ENCODE peak calls at places on chromosomes 16 and 17, in four cellular contexts. M is HepG2, N is WTC11, Z is K562. S is an unnamed sample.

GRCh38 chr16:15764112-15764511 is 92.7 kb downstream of the MYH11 start:
- DNase-seq in Z (no peak), M (no peak), N (no peak), S (no peak)

GRCh38 chr17:83145831-83146230 is 66.4 kb downstream of the METRNL start:
- DNase-seq in M (no peak), N (no peak), Z (no peak), S (no peak)

GRCh38 chr16:56281256-56281805 is 90.0 kb downstream of the GNAO1 start:
- DNase-seq in M (peak), N (peak), Z (peak), S (peak)

GRCh38 chr17:60545465-60546191 is 19.6 kb upstream of the APPBP2 start:
- DNase-seq in M (no peak), N (no peak), Z (no peak), S (no peak)

GRCh38 chr17:49964539-49965521 is 4.2 kb upstream of the DLX4 start:
- DNase-seq in Z (no peak), M (no peak), N (peak), S (no peak)

GRCh38 chr16:3155972-3156371 is 21.1 kb downstream of the ZNF213 start:
- DNase-seq in Z (no peak), M (no peak), N (no peak), S (no peak)

GRCh38 chr17:28788100-28788499 is 44.3 kb downstream of the TRAF4 start:
- DNase-seq in N (no peak), Z (no peak), M (peak), S (no peak)

GRCh38 chr17:66541461-66542182 is 239.2 kb downstream of the PRKCA start:
- DNase-seq in N (no peak), Z (peak), M (no peak), S (no peak)

GRCh38 chr16:73616186-73616585 is 568.3 kb upstream of the ZFHX3 start:
- DNase-seq in M (no peak), Z (peak), N (no peak), S (peak)

GRCh38 chr16:87531418-87531817 is 38.6 kb upstream of the ZCCHC14 start:
- DNase-seq in Z (no peak), N (no peak), M (no peak), S (no peak)

GRCh38 chr17:64718058-64718457 is 56.0 kb upstream of the SMURF2 start:
- DNase-seq in Z (no peak), N (no peak), M (no peak), S (no peak)

GRCh38 chr16:14097182-14097951 is 26.2 kb downstream of the MRTFB start:
- DNase-seq in Z (no peak), M (peak), N (no peak), S (no peak)

GRCh38 chr16:85759631-85760419 is 8.9 kb upstream of the C16orf74 start:
- DNase-seq in M (no peak), Z (peak), N (peak), S (peak)

GRCh38 chr16:83136924-83137323 is 510.2 kb downstream of the CDH13 start:
- DNase-seq in M (no peak), N (no peak), Z (no peak), S (no peak)

GRCh38 chr16:65661451-65661850 is 539.6 kb upstream of the CDH11 start:
- DNase-seq in Z (no peak), N (no peak), M (no peak), S (no peak)

GRCh38 chr16:67883146-67883871 is 1.4 kb upstream of the NRN1L start:
- DNase-seq in Z (no peak), M (peak), N (no peak), S (no peak)

GRCh38 chr17:41937970-41938851 is 7.8 kb downstream of the ODAD4 start:
- DNase-seq in M (no peak), N (no peak), Z (peak), S (no peak)

GRCh38 chr17:83089322-83090156 is 10.1 kb downstream of the METRNL start:
- DNase-seq in N (no peak), Z (no peak), M (no peak), S (no peak)

GRCh38 chr16:17026600-17027242 is 444.0 kb downstream of the XYLT1 start:
- DNase-seq in M (no peak), N (no peak), Z (no peak), S (no peak)

GRCh38 chr17:4949321-4950074 is 1.2 kb upstream of the PFN1 start:
- DNase-seq in M (peak), N (peak), Z (peak), S (peak)

GRCh38 chr16:77723108-77723514 is 797 bp downstream of the NUDT7 start:
- DNase-seq in M (no peak), Z (peak), N (no peak), S (no peak)

GRCh38 chr16:85898521-85899442 is at the start of gene IRF8:
- DNase-seq in Z (no peak), M (no peak), N (peak), S (peak)

GRCh38 chr17:55330344-55330933 is 65.7 kb downstream of the HLF start:
- DNase-seq in Z (no peak), N (no peak), M (peak), S (no peak)

GRCh38 chr16:10609410-10609774 is 29.0 kb upstream of the EMP2 start:
- DNase-seq in N (no peak), Z (no peak), M (no peak), S (no peak)

GRCh38 chr17:37361543-37361942 is 14.2 kb upstream of the C17orf78 start:
- DNase-seq in N (no peak), M (no peak), Z (no peak), S (peak)

GRCh38 chr16:20997147-20997546 is 96.6 kb downstream of the LYRM1 start:
- DNase-seq in M (no peak), N (no peak), Z (no peak), S (no peak)

GRCh38 chr16:73385701-73386100 is 337.8 kb upstream of the ZFHX3 start:
- DNase-seq in M (no peak), N (no peak), Z (no peak), S (no peak)

GRCh38 chr17:45225964-45226530 is 4.4 kb downstream of the FMNL1 start:
- DNase-seq in N (no peak), Z (peak), M (no peak), S (no peak)

GRCh38 chr16:86585821-86586611 is 7.7 kb downstream of the FOXL1 start:
- DNase-seq in M (no peak), Z (no peak), N (no peak), S (no peak)

GRCh38 chr17:77316191-77316641 is 175.4 kb downstream of the SEC14L1 start:
- DNase-seq in N (peak), Z (no peak), M (no peak), S (peak)

GRCh38 chr16:10950393-10950792 is 6.0 kb downstream of the CLEC16A start:
- DNase-seq in Z (no peak), N (no peak), M (no peak), S (no peak)

GRCh38 chr17:50062323-50063243 is 6.7 kb downstream of the ITGA3 start:
- DNase-seq in Z (no peak), N (no peak), M (no peak), S (peak)

GRCh38 chr16:27326738-27327585 is 13.2 kb downstream of the IL4R start:
- DNase-seq in M (peak), Z (no peak), N (peak), S (peak)

GRCh38 chr16:57051696-57052228 is 40.6 kb upstream of the CPNE2 start:
- DNase-seq in M (no peak), Z (no peak), N (no peak), S (no peak)

GRCh38 chr17:78884148-78884870 is 18.7 kb downstream of the CEP295NL start:
- DNase-seq in M (no peak), Z (no peak), N (no peak), S (no peak)

GRCh38 chr16:50553731-50554360 is 5.7 kb downstream of the NKD1 start:
- DNase-seq in Z (no peak), M (no peak), N (no peak), S (no peak)

GRCh38 chr17:4247981-4248388 is 15.8 kb downstream of the ANKFY1 start:
- DNase-seq in Z (peak), N (peak), M (peak), S (no peak)

GRCh38 chr16:4142268-4142667 is 26.0 kb upstream of the ADCY9 start:
- DNase-seq in Z (no peak), N (no peak), M (no peak), S (no peak)

GRCh38 chr16:710500-711075 is 4.3 kb upstream of the METRN start:
- DNase-seq in Z (no peak), N (no peak), M (no peak), S (no peak)

GRCh38 chr16:708959-709358 is 3.4 kb upstream of the FBXL16 start:
- DNase-seq in Z (no peak), N (no peak), M (no peak), S (no peak)

GRCh38 chr16:711084-711483 is 3.8 kb upstream of the METRN start:
- DNase-seq in Z (no peak), M (no peak), N (no peak), S (no peak)

GRCh38 chr16:708019-708418 is 2.4 kb upstream of the FBXL16 start:
- DNase-seq in N (no peak), M (no peak), Z (no peak), S (no peak)

DNA sequence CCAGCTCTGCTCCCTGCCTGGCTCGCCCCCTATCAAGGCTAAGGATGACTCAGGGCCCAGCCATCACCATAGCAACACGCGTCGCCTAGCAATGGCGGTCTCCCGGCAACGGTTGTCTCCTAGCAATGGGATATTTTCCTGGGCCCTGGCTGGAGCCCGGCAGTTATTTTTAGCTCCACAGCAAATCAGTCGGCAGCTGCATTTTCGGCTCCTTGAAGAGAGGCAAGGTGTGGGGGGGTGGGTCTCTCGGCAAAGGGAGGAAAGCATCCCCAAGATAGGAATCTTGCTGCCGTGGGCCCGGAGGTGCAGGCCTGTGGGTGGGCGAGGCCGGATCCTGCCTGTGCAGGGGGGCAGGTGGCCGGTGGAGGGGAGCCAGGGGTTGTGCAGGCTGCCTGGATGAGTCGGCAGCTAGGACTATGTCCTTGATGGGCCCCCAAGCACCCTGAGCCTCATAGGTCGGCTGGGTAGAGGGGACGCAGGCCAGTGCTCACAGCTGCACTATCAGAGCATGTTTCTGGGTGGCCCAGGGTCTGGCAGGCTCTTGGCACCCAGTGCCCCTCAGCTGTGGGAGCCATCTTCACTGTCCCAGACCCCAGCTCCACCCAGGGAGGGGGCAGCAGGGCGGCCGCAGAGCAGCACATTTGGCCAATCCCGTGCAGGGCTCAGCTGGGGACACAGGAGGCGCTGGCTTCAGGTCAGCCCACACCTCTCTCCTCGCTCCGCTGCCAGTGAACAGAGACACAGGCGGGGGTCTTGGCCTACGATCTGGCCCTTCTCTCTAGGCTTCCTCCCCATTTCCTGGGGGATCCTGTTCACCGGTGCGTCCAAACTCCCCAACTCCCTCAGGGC is 4.3 kb upstream of the FBXL16 start:
- DNase-seq in M (no peak), N (peak), Z (peak), S (peak)
- TF ChIP-seq NR3C1 in M (no peak), N (no peak), Z (no peak), S (no peak)

GRCh38 chr17:62188713-62189112 is 123.6 kb upstream of the MED13 start:
- DNase-seq in Z (no peak), M (peak), N (no peak), S (peak)

GRCh38 chr17:62186841-62187240 is 121.8 kb upstream of the MED13 start:
- DNase-seq in M (no peak), Z (no peak), N (no peak), S (no peak)

GRCh38 chr17:62193297-62193696 is 128.2 kb upstream of the MED13 start:
- DNase-seq in N (no peak), M (no peak), Z (no peak), S (no peak)

GRCh38 chr17:62189377-62189776 is 124.3 kb upstream of the MED13 start:
- DNase-seq in N (no peak), Z (no peak), M (no peak), S (no peak)

DNA sequence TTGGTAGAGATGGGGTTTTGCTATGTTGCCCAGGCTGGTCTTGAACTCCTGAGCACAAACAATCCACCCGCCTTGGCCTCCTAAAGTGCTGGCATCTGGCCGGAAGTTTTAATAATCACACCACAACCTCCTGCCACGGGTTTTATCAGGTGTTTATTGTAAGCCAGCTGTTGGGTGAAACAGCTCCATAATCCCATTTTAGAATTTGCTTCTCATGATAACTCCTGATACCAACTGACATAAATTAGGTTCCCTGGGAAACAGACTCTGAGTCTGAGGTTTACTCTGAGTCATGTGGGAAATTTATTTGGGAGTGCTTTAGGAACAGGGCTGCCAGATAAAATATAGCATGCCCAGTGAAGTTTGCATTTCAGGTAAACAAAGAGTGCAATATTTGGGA is 122.6 kb upstream of the MED13 start:
- DNase-seq in N (no peak), M (no peak), Z (peak), S (no peak)
- TF ChIP-seq NR3C1 in N (no peak), M (no peak), Z (no peak), S (no peak)

GRCh38 chr17:19255279-19255678 is 18.1 kb downstream of the EPN2 start:
- DNase-seq in Z (no peak), M (no peak), N (no peak), S (no peak)
- TF ChIP-seq NR3C1 in Z (no peak), M (no peak), N (no peak), S (no peak)

GRCh38 chr17:80675451-80676095 is 130.9 kb downstream of the RPTOR start:
- DNase-seq in M (no peak), N (no peak), Z (no peak), S (no peak)
- TF ChIP-seq NR3C1 in M (no peak), N (no peak), Z (no peak), S (no peak)

GRCh38 chr16:46772463-46772862 is 24.3 kb upstream of the MYLK3 start:
- DNase-seq in M (no peak), N (no peak), Z (no peak), S (no peak)

GRCh38 chr16:46763147-46763546 is 15.0 kb upstream of the MYLK3 start:
- DNase-seq in N (no peak), Z (no peak), M (no peak), S (no peak)

GRCh38 chr16:46774743-46775177 is 26.6 kb upstream of the MYLK3 start:
- DNase-seq in N (no peak), M (no peak), Z (no peak), S (no peak)

GRCh38 chr16:46765050-46765449 is 16.9 kb upstream of the MYLK3 start:
- DNase-seq in Z (no peak), M (no peak), N (no peak), S (no peak)

GRCh38 chr16:46768809-46769208 is 20.7 kb upstream of the MYLK3 start:
- DNase-seq in Z (no peak), M (no peak), N (no peak), S (no peak)
- TF ChIP-seq NR3C1 in Z (no peak), M (no peak), N (no peak), S (no peak)

GRCh38 chr17:31697838-31698237 is 161.2 kb downstream of the COPRS start:
- DNase-seq in M (no peak), Z (no peak), N (no peak), S (no peak)

GRCh38 chr17:31695456-31696090 is 163.5 kb downstream of the COPRS start:
- DNase-seq in N (no peak), Z (no peak), M (no peak), S (no peak)

GRCh38 chr17:31698751-31699150 is 160.3 kb downstream of the COPRS start:
- DNase-seq in Z (no peak), N (no peak), M (no peak), S (no peak)

GRCh38 chr17:31696703-31697325 is 162.2 kb downstream of the COPRS start:
- DNase-seq in N (no peak), Z (no peak), M (no peak), S (no peak)

DNA sequence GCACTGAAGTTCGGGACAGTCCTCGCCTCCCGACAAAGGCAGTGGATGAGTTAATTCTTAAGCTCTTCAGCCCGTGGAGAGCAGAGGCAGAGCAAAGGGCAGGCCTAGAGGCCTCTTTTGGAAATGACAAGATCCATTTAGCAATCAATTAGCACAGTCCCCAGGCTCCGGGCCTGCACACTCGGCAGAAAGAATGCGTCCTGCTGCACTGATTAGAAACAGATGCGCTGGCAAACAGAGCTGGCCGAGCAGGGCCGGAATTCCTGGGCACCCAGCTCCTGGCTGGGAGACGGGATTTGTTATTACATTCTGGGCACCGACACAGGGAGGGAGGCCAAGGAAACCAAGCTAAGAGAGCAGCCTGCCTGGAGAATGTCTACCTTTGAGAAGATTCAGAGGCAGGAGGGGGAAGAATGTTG is 162.9 kb downstream of the COPRS start:
- DNase-seq in M (peak), Z (no peak), N (peak), S (no peak)
- TF ChIP-seq NR3C1 in M (no peak), Z (no peak), N (no peak), S (no peak)

S was measured in A549.